ENCODE peak calls at places on chromosomes 3 and 15, in nine cellular contexts. S is Caco-2, L is BJ, F is psoas muscle, U is keratinocyte, X is GM13977, R is heart right ventricle, Y is AG09319, E is glutamatergic neuron. G is an unnamed sample.
A peak's percentile ranks its signal among the peaks of the same experiment; 100 is the strongest.

GRCh38 chr15:63340878-63341277 is 40.8 kb downstream of the CA12 start:
- DNase-seq in S (no peak), L (no peak), F (no peak), U (peak; percentile 53), X (no peak), R (no peak), Y (no peak), E (no peak), G (no peak)

GRCh38 chr15:63191895-63192603 is 2.6 kb downstream of the RAB8B start:
- DNase-seq in S (no peak), L (no peak), F (no peak), U (no peak), X (peak; percentile 52), R (no peak), Y (no peak), E (no peak), G (peak; percentile 84)

GRCh38 chr3:37745921-37746320 is 115.8 kb upstream of the CTDSPL start:
- DNase-seq in S (no peak), L (no peak), F (no peak), U (no peak), X (no peak), R (no peak), Y (no peak), E (no peak), G (no peak)

GRCh38 chr3:130992344-130992743 is 34.3 kb downstream of the ASTE1 start:
- DNase-seq in S (no peak), L (no peak), F (no peak), U (no peak), X (no peak), R (no peak), Y (no peak), E (no peak), G (no peak)

GRCh38 chr15:38691951-38692788 is 127.6 kb upstream of the RASGRP1 start:
- DNase-seq in S (no peak), L (no peak), F (no peak), U (no peak), X (no peak), R (no peak), Y (no peak), E (no peak), G (no peak)

GRCh38 chr15:63156708-63157065 is 590 bp downstream of the RPS27L start:
- DNase-seq in S (no peak), L (no peak), F (no peak), U (no peak), X (peak; percentile 36), R (peak; percentile 19), Y (no peak), E (peak; percentile 21), G (no peak)

GRCh38 chr3:141485578-141486415 is 1.0 kb upstream of the RASA2 start:
- DNase-seq in S (peak; percentile 75), L (peak; percentile 47), F (no peak), U (peak; percentile 42), X (no peak), R (no peak), Y (no peak), E (no peak), G (no peak)

GRCh38 chr3:126959921-126960603 is 22.9 kb upstream of the PLXNA1 start:
- DNase-seq in S (no peak), L (no peak), F (peak; percentile 46), U (no peak), X (no peak), R (no peak), Y (peak; percentile 23), E (peak; percentile 26), G (no peak)

GRCh38 chr3:94036909-94037507 is 8.6 kb upstream of the STX19 start:
- DNase-seq in S (no peak), L (no peak), F (no peak), U (no peak), X (no peak), R (no peak), Y (no peak), E (no peak), G (no peak)

GRCh38 chr15:101168463-101168824 is 83.4 kb downstream of the CHSY1 start:
- DNase-seq in S (no peak), L (no peak), F (peak; percentile 72), U (no peak), X (no peak), R (no peak), Y (no peak), E (no peak), G (no peak)

GRCh38 chr3:197440717-197441303 is 115.0 kb downstream of the BDH1 start:
- DNase-seq in S (no peak), L (no peak), F (no peak), U (no peak), X (no peak), R (no peak), Y (no peak), E (no peak), G (no peak)

GRCh38 chr15:63212050-63212973 is 22.9 kb downstream of the RAB8B start:
- DNase-seq in S (no peak), L (peak; percentile 81), F (no peak), U (no peak), X (peak; percentile 36), R (no peak), Y (peak; percentile 80), E (no peak), G (no peak)

GRCh38 chr15:73926191-73927002 is at the start of gene LOXL1:
- DNase-seq in S (peak; percentile 54), L (peak; percentile 53), F (peak; percentile 84), U (no peak), X (no peak), R (peak; percentile 70), Y (no peak), E (peak; percentile 79), G (no peak)

GRCh38 chr15:62584301-62585235 is 419.5 kb upstream of the C2CD4B start:
- DNase-seq in S (no peak), L (no peak), F (no peak), U (no peak), X (no peak), R (no peak), Y (no peak), E (no peak), G (no peak)

GRCh38 chr3:16084887-16085286 is 89.6 kb upstream of the GALNT15 start:
- DNase-seq in S (no peak), L (no peak), F (no peak), U (no peak), X (no peak), R (no peak), Y (no peak), E (no peak), G (no peak)

GRCh38 chr15:66884661-66885237 is 180.7 kb upstream of the SMAD3 start:
- DNase-seq in S (peak; percentile 4), L (no peak), F (no peak), U (no peak), X (no peak), R (no peak), Y (no peak), E (no peak), G (no peak)

GRCh38 chr15:74130089-74130848 is at the start of gene ISLR2:
- DNase-seq in S (no peak), L (no peak), F (peak; percentile 54), U (no peak), X (no peak), R (no peak), Y (no peak), E (peak; percentile 60), G (no peak)

GRCh38 chr3:8341853-8342252 is 159.8 kb upstream of the LMCD1 start:
- DNase-seq in S (no peak), L (no peak), F (no peak), U (no peak), X (no peak), R (no peak), Y (no peak), E (no peak), G (no peak)

GRCh38 chr3:106004137-106004600 is 135.4 kb upstream of the CBLB start:
- DNase-seq in S (no peak), L (no peak), F (no peak), U (no peak), X (no peak), R (no peak), Y (peak; percentile 8), E (no peak), G (no peak)

GRCh38 chr3:180610981-180611380 is 9.0 kb downstream of the TTC14 start:
- DNase-seq in S (no peak), L (peak; percentile 18), F (no peak), U (no peak), X (no peak), R (no peak), Y (no peak), E (no peak), G (no peak)

GRCh38 chr3:42964286-42964685 is 14.8 kb upstream of the GASK1A start:
- DNase-seq in S (no peak), L (no peak), F (no peak), U (no peak), X (no peak), R (no peak), Y (no peak), E (no peak), G (no peak)

GRCh38 chr3:173465898-173466678 is 68.5 kb downstream of the NLGN1 start:
- DNase-seq in S (no peak), L (no peak), F (no peak), U (no peak), X (no peak), R (no peak), Y (no peak), E (no peak), G (no peak)

GRCh38 chr3:107216711-107217110 is 160.5 kb upstream of the CCDC54 start:
- DNase-seq in S (no peak), L (peak; percentile 82), F (no peak), U (no peak), X (no peak), R (peak; percentile 39), Y (peak; percentile 76), E (no peak), G (no peak)

GRCh38 chr15:52254331-52254730 is 41.3 kb downstream of the MYO5C start:
- DNase-seq in S (no peak), L (no peak), F (no peak), U (no peak), X (no peak), R (no peak), Y (no peak), E (no peak), G (no peak)
- TF ChIP-seq CTCF in S (no peak), L (no peak), F (no peak), U (peak; percentile 31), X (peak; percentile 46), R (no peak), Y (no peak), E (no peak), G (peak; percentile 50)

GRCh38 chr3:53890726-53891499 is 746 bp downstream of the SELENOK start:
- DNase-seq in S (peak; percentile 36), L (no peak), F (no peak), U (no peak), X (peak; percentile 47), R (no peak), Y (no peak), E (no peak), G (no peak)
- TF ChIP-seq CTCF in S (no peak), L (no peak), F (no peak), U (no peak), X (no peak), R (no peak), Y (no peak), E (no peak), G (no peak)

GRCh38 chr15:95922431-95922830 is 408.1 kb upstream of the NR2F2 start:
- DNase-seq in S (peak; percentile 52), L (no peak), F (no peak), U (no peak), X (no peak), R (no peak), Y (no peak), E (no peak), G (no peak)
- TF ChIP-seq CTCF in S (peak; percentile 33), L (no peak), F (no peak), U (peak; percentile 43), X (peak; percentile 17), R (no peak), Y (no peak), E (no peak), G (no peak)

GRCh38 chr3:207973-208372 is 11.4 kb downstream of the CHL1 start:
- DNase-seq in S (no peak), L (no peak), F (no peak), U (no peak), X (no peak), R (no peak), Y (no peak), E (no peak), G (no peak)
- TF ChIP-seq CTCF in S (no peak), L (no peak), F (no peak), U (no peak), X (peak; percentile 19), R (no peak), Y (no peak), E (no peak), G (peak; percentile 9)

G was measured in GM12864.